ENCODE peak calls at places on chromosomes 3 and 15, in ten cellular contexts. B, G, C, A, Q, E, O, N, F and S are unnamed samples.
A peak's percentile ranks its signal among the peaks of the same experiment; 100 is the strongest.

GRCh38 chr3:158723991-158724390 is 8.3 kb downstream of the RARRES1 start:
- DNase-seq in B (no peak), G (no peak), C (no peak), A (no peak), Q (no peak), E (no peak), O (no peak), N (no peak), F (no peak), S (no peak)

GRCh38 chr15:85404922-85405293 is 24.5 kb downstream of the AKAP13 start:
- DNase-seq in B (peak; percentile 73), G (no peak), C (no peak), A (no peak), Q (no peak), E (no peak), O (no peak), N (no peak), F (no peak), S (no peak)

GRCh38 chr3:126263971-126264370 is 83.6 kb upstream of the ALDH1L1 start:
- DNase-seq in B (no peak), G (no peak), C (no peak), A (no peak), Q (no peak), E (no peak), O (no peak), N (no peak), F (no peak), S (no peak)

GRCh38 chr3:30963223-30963722 is 68.8 kb upstream of the GADL1 start:
- DNase-seq in B (no peak), G (no peak), C (no peak), A (no peak), Q (no peak), E (no peak), O (no peak), N (no peak), F (no peak), S (no peak)

GRCh38 chr3:57091874-57092273 is 31.4 kb downstream of the SPATA12 start:
- DNase-seq in B (no peak), G (no peak), C (no peak), A (no peak), Q (no peak), E (no peak), O (no peak), N (no peak), F (no peak), S (no peak)

GRCh38 chr15:67521770-67522568 is 1.0 kb downstream of the C15orf61 start:
- DNase-seq in B (peak; percentile 45), G (peak; percentile 8), C (peak; percentile 27), A (peak; percentile 29), Q (no peak), E (peak; percentile 64), O (no peak), N (no peak), F (no peak), S (no peak)

GRCh38 chr15:98647774-98648653 is at the start of gene IGF1R:
- DNase-seq in B (peak; percentile 90), G (peak; percentile 92), C (peak; percentile 94), A (peak; percentile 65), Q (peak; percentile 86), E (peak; percentile 88), O (peak; percentile 95), N (peak; percentile 78), F (peak; percentile 86), S (peak; percentile 83)

GRCh38 chr15:49817100-49817499 is 196.3 kb downstream of the DTWD1 start:
- DNase-seq in B (no peak), G (no peak), C (no peak), A (no peak), Q (no peak), E (no peak), O (no peak), N (no peak), F (no peak), S (no peak)

GRCh38 chr15:99692825-99693224 is 40.4 kb downstream of the LYSMD4 start:
- DNase-seq in B (no peak), G (no peak), C (no peak), A (peak; percentile 14), Q (no peak), E (no peak), O (no peak), N (no peak), F (no peak), S (no peak)

GRCh38 chr15:62391565-62392262 is 226.6 kb upstream of the C2CD4B start:
- DNase-seq in B (peak; percentile 54), G (peak; percentile 59), C (peak; percentile 85), A (no peak), Q (peak; percentile 44), E (peak; percentile 64), O (peak; percentile 43), N (peak; percentile 38), F (peak; percentile 42), S (peak; percentile 35)

GRCh38 chr3:133130168-133130567 is 92.0 kb downstream of the TMEM108 start:
- DNase-seq in B (peak; percentile 63), G (no peak), C (no peak), A (peak; percentile 5), Q (no peak), E (peak; percentile 46), O (no peak), N (no peak), F (no peak), S (no peak)

GRCh38 chr15:24659622-24660021 is 16.0 kb upstream of the NPAP1 start:
- DNase-seq in B (no peak), G (no peak), C (no peak), A (no peak), Q (no peak), E (no peak), O (no peak), N (no peak), F (no peak), S (no peak)

GRCh38 chr3:167840247-167840646 is 104.7 kb downstream of the SERPINI1 start:
- DNase-seq in B (no peak), G (no peak), C (no peak), A (peak; percentile 60), Q (no peak), E (no peak), O (no peak), N (no peak), F (no peak), S (no peak)

GRCh38 chr3:137110392-137110996 is 152.7 kb downstream of the IL20RB start:
- DNase-seq in B (peak; percentile 26), G (peak; percentile 21), C (peak; percentile 56), A (peak; percentile 31), Q (no peak), E (peak; percentile 39), O (no peak), N (peak; percentile 45), F (no peak), S (no peak)

GRCh38 chr3:126959921-126960603 is 22.9 kb upstream of the PLXNA1 start:
- DNase-seq in B (peak; percentile 71), G (peak; percentile 53), C (peak; percentile 84), A (peak; percentile 77), Q (peak; percentile 50), E (peak; percentile 31), O (peak; percentile 22), N (peak; percentile 68), F (no peak), S (no peak)

GRCh38 chr15:25798207-25798931 is 64.8 kb downstream of the ATP10A start:
- DNase-seq in B (no peak), G (no peak), C (peak; percentile 88), A (no peak), Q (peak; percentile 24), E (no peak), O (no peak), N (no peak), F (no peak), S (no peak)

GRCh38 chr3:13032206-13032605 is 41.0 kb downstream of the IQSEC1 start:
- DNase-seq in B (no peak), G (no peak), C (no peak), A (no peak), Q (no peak), E (no peak), O (no peak), N (no peak), F (no peak), S (no peak)

GRCh38 chr3:71050521-71051258 is 532.8 kb downstream of the FOXP1 start:
- DNase-seq in B (peak; percentile 87), G (no peak), C (no peak), A (no peak), Q (no peak), E (peak; percentile 83), O (no peak), N (no peak), F (no peak), S (no peak)

GRCh38 chr15:89880727-89881126 is 13.1 kb downstream of the AP3S2 start:
- DNase-seq in B (no peak), G (no peak), C (no peak), A (peak; percentile 21), Q (no peak), E (no peak), O (no peak), N (no peak), F (no peak), S (no peak)

GRCh38 chr3:32189693-32190092 is 48.8 kb upstream of the CMTM8 start:
- DNase-seq in B (no peak), G (no peak), C (no peak), A (no peak), Q (no peak), E (no peak), O (no peak), N (no peak), F (no peak), S (no peak)
- TF ChIP-seq CTCF in B (no peak), G (no peak), C (no peak), A (no peak), Q (no peak), E (no peak), O (no peak), N (no peak), F (no peak), S (no peak)

GRCh38 chr3:124767691-124768090 is 37.4 kb downstream of the UMPS start:
- DNase-seq in B (no peak), G (no peak), C (no peak), A (no peak), Q (no peak), E (no peak), O (no peak), N (no peak), F (no peak), S (no peak)
- TF ChIP-seq CTCF in B (no peak), G (no peak), C (no peak), A (no peak), Q (no peak), E (no peak), O (no peak), N (no peak), F (no peak), S (no peak)

GRCh38 chr3:27533718-27534578 is 49.8 kb upstream of the SLC4A7 start:
- DNase-seq in B (peak; percentile 99), G (peak; percentile 98), C (no peak), A (peak; percentile 100), Q (peak; percentile 95), E (peak; percentile 95), O (peak; percentile 39), N (peak; percentile 90), F (no peak), S (no peak)
- TF ChIP-seq CTCF in B (peak; percentile 59), G (no peak), C (peak; percentile 64), A (peak; percentile 64), Q (peak; percentile 41), E (peak; percentile 64), O (peak; percentile 29), N (no peak), F (no peak), S (peak; percentile 10)

DNA sequence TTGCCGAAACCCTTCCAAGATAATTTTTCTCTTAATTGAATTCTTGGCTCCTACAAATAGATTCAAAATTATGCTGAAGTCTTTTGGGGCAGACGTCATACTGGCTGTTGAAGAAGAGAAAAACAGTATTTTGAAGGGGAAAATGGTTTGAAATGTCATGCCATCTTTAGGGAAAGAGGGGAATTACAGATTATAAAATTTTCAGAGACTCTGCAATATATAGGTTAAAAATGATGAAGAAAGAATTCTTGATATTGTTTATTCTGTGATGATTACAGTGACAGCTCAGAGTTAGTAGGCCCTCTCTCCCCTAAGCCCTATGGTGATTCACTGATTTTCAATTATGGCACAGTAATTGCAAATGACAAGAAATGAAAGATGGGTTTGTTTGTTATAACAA is 86.1 kb downstream of the CGNL1 start:
- DNase-seq in B (no peak), G (no peak), C (no peak), A (peak; percentile 70), Q (no peak), E (peak; percentile 15), O (no peak), N (peak; percentile 20), F (no peak), S (no peak)
- TF ChIP-seq CTCF in B (peak; percentile 39), G (peak; percentile 42), C (peak; percentile 43), A (no peak), Q (peak; percentile 30), E (peak; percentile 17), O (no peak), N (peak; percentile 17), F (no peak), S (no peak)